ENCODE peak calls at places on chromosomes 5 and 9, in six cellular contexts. One of them, this sample, is unnamed.

GRCh38 chr5:142981886-142982820 is 212.0 kb downstream of the ARHGAP26 start:
- DNase-seq in activated effector memory CD4-positive, alpha-beta T cell treated with Interleukin-2 at 50 U/mL for 16 hours: no peak
- DNase-seq in activated T-helper 1 cell treated with anti-CD3 and anti-CD28 coated beads, Interleukin-2, amount 50 U/mL, for 16 hours: no peak
- DNase-seq in stimulated activated CD8-positive, alpha-beta memory T cell treated with anti-CD3 and anti-CD28 coated beads, Interleukin-15, amount 100 ng/mL, for 4 hours: no peak
- DNase-seq in dorsolateral prefrontal cortex: peak
- DNase-seq in bronchial epithelial cell: peak
- DNase-seq in this sample: no peak

GRCh38 chr5:170151105-170151831 is 45.6 kb downstream of the FOXI1 start:
- DNase-seq in bronchial epithelial cell: peak
- DNase-seq in activated T-helper 1 cell treated with anti-CD3 and anti-CD28 coated beads, Interleukin-2, amount 50 U/mL, for 16 hours: no peak
- DNase-seq in activated effector memory CD4-positive, alpha-beta T cell treated with Interleukin-2 at 50 U/mL for 16 hours: no peak
- DNase-seq in dorsolateral prefrontal cortex: no peak
- DNase-seq in stimulated activated CD8-positive, alpha-beta memory T cell treated with anti-CD3 and anti-CD28 coated beads, Interleukin-15, amount 100 ng/mL, for 4 hours: no peak
- DNase-seq in this sample: no peak

GRCh38 chr5:142881076-142881466 is 110.9 kb downstream of the ARHGAP26 start:
- DNase-seq in dorsolateral prefrontal cortex: no peak
- DNase-seq in stimulated activated CD8-positive, alpha-beta memory T cell treated with anti-CD3 and anti-CD28 coated beads, Interleukin-15, amount 100 ng/mL, for 4 hours: no peak
- DNase-seq in activated effector memory CD4-positive, alpha-beta T cell treated with Interleukin-2 at 50 U/mL for 16 hours: no peak
- DNase-seq in bronchial epithelial cell: no peak
- DNase-seq in activated T-helper 1 cell treated with anti-CD3 and anti-CD28 coated beads, Interleukin-2, amount 50 U/mL, for 16 hours: no peak
- DNase-seq in this sample: no peak

GRCh38 chr9:127281887-127282286 is 17.3 kb downstream of the GARNL3 start:
- DNase-seq in activated T-helper 1 cell treated with anti-CD3 and anti-CD28 coated beads, Interleukin-2, amount 50 U/mL, for 16 hours: no peak
- DNase-seq in activated effector memory CD4-positive, alpha-beta T cell treated with Interleukin-2 at 50 U/mL for 16 hours: no peak
- DNase-seq in bronchial epithelial cell: no peak
- DNase-seq in dorsolateral prefrontal cortex: no peak
- DNase-seq in stimulated activated CD8-positive, alpha-beta memory T cell treated with anti-CD3 and anti-CD28 coated beads, Interleukin-15, amount 100 ng/mL, for 4 hours: no peak
- DNase-seq in this sample: no peak

GRCh38 chr9:135905380-135906282 is 1.7 kb downstream of the CAMSAP1 start:
- DNase-seq in dorsolateral prefrontal cortex: no peak
- DNase-seq in activated effector memory CD4-positive, alpha-beta T cell treated with Interleukin-2 at 50 U/mL for 16 hours: peak
- DNase-seq in stimulated activated CD8-positive, alpha-beta memory T cell treated with anti-CD3 and anti-CD28 coated beads, Interleukin-15, amount 100 ng/mL, for 4 hours: peak
- DNase-seq in bronchial epithelial cell: peak
- DNase-seq in activated T-helper 1 cell treated with anti-CD3 and anti-CD28 coated beads, Interleukin-2, amount 50 U/mL, for 16 hours: no peak
- DNase-seq in this sample: peak

GRCh38 chr9:129720865-129721545 is 31.8 kb downstream of the PTGES start:
- DNase-seq in bronchial epithelial cell: no peak
- DNase-seq in activated effector memory CD4-positive, alpha-beta T cell treated with Interleukin-2 at 50 U/mL for 16 hours: no peak
- DNase-seq in dorsolateral prefrontal cortex: no peak
- DNase-seq in activated T-helper 1 cell treated with anti-CD3 and anti-CD28 coated beads, Interleukin-2, amount 50 U/mL, for 16 hours: no peak
- DNase-seq in stimulated activated CD8-positive, alpha-beta memory T cell treated with anti-CD3 and anti-CD28 coated beads, Interleukin-15, amount 100 ng/mL, for 4 hours: no peak
- DNase-seq in this sample: no peak

GRCh38 chr5:179143446-179143845 is 83.3 kb downstream of the ZNF354C start:
- DNase-seq in activated T-helper 1 cell treated with anti-CD3 and anti-CD28 coated beads, Interleukin-2, amount 50 U/mL, for 16 hours: no peak
- DNase-seq in dorsolateral prefrontal cortex: no peak
- DNase-seq in bronchial epithelial cell: no peak
- DNase-seq in activated effector memory CD4-positive, alpha-beta T cell treated with Interleukin-2 at 50 U/mL for 16 hours: no peak
- DNase-seq in stimulated activated CD8-positive, alpha-beta memory T cell treated with anti-CD3 and anti-CD28 coated beads, Interleukin-15, amount 100 ng/mL, for 4 hours: no peak
- DNase-seq in this sample: no peak

GRCh38 chr5:92519717-92520632 is 1061.0 kb downstream of the NR2F1-AS1 start:
- DNase-seq in stimulated activated CD8-positive, alpha-beta memory T cell treated with anti-CD3 and anti-CD28 coated beads, Interleukin-15, amount 100 ng/mL, for 4 hours: no peak
- DNase-seq in bronchial epithelial cell: no peak
- DNase-seq in activated T-helper 1 cell treated with anti-CD3 and anti-CD28 coated beads, Interleukin-2, amount 50 U/mL, for 16 hours: no peak
- DNase-seq in activated effector memory CD4-positive, alpha-beta T cell treated with Interleukin-2 at 50 U/mL for 16 hours: no peak
- DNase-seq in dorsolateral prefrontal cortex: no peak
- DNase-seq in this sample: no peak

GRCh38 chr9:125931211-125931610 is 184.0 kb downstream of the PBX3 start:
- DNase-seq in dorsolateral prefrontal cortex: no peak
- DNase-seq in activated T-helper 1 cell treated with anti-CD3 and anti-CD28 coated beads, Interleukin-2, amount 50 U/mL, for 16 hours: no peak
- DNase-seq in activated effector memory CD4-positive, alpha-beta T cell treated with Interleukin-2 at 50 U/mL for 16 hours: no peak
- DNase-seq in stimulated activated CD8-positive, alpha-beta memory T cell treated with anti-CD3 and anti-CD28 coated beads, Interleukin-15, amount 100 ng/mL, for 4 hours: no peak
- DNase-seq in bronchial epithelial cell: no peak
- DNase-seq in this sample: no peak

GRCh38 chr9:37574996-37575395 is 1.2 kb downstream of the FBXO10 start:
- DNase-seq in stimulated activated CD8-positive, alpha-beta memory T cell treated with anti-CD3 and anti-CD28 coated beads, Interleukin-15, amount 100 ng/mL, for 4 hours: no peak
- DNase-seq in activated effector memory CD4-positive, alpha-beta T cell treated with Interleukin-2 at 50 U/mL for 16 hours: no peak
- DNase-seq in dorsolateral prefrontal cortex: no peak
- DNase-seq in activated T-helper 1 cell treated with anti-CD3 and anti-CD28 coated beads, Interleukin-2, amount 50 U/mL, for 16 hours: no peak
- DNase-seq in bronchial epithelial cell: no peak
- DNase-seq in this sample: no peak

GRCh38 chr5:38832810-38833209 is 13.0 kb upstream of the OSMR start:
- DNase-seq in activated effector memory CD4-positive, alpha-beta T cell treated with Interleukin-2 at 50 U/mL for 16 hours: no peak
- DNase-seq in activated T-helper 1 cell treated with anti-CD3 and anti-CD28 coated beads, Interleukin-2, amount 50 U/mL, for 16 hours: no peak
- DNase-seq in bronchial epithelial cell: no peak
- DNase-seq in stimulated activated CD8-positive, alpha-beta memory T cell treated with anti-CD3 and anti-CD28 coated beads, Interleukin-15, amount 100 ng/mL, for 4 hours: no peak
- DNase-seq in dorsolateral prefrontal cortex: no peak
- DNase-seq in this sample: no peak

GRCh38 chr5:149448831-149449714 is 70.0 kb upstream of the IL17B start:
- DNase-seq in activated effector memory CD4-positive, alpha-beta T cell treated with Interleukin-2 at 50 U/mL for 16 hours: no peak
- DNase-seq in dorsolateral prefrontal cortex: no peak
- DNase-seq in bronchial epithelial cell: no peak
- DNase-seq in activated T-helper 1 cell treated with anti-CD3 and anti-CD28 coated beads, Interleukin-2, amount 50 U/mL, for 16 hours: no peak
- DNase-seq in stimulated activated CD8-positive, alpha-beta memory T cell treated with anti-CD3 and anti-CD28 coated beads, Interleukin-15, amount 100 ng/mL, for 4 hours: no peak
- DNase-seq in this sample: no peak

GRCh38 chr5:68740204-68740910 is 353.5 kb upstream of the SLC30A5 start:
- DNase-seq in activated T-helper 1 cell treated with anti-CD3 and anti-CD28 coated beads, Interleukin-2, amount 50 U/mL, for 16 hours: no peak
- DNase-seq in bronchial epithelial cell: no peak
- DNase-seq in stimulated activated CD8-positive, alpha-beta memory T cell treated with anti-CD3 and anti-CD28 coated beads, Interleukin-15, amount 100 ng/mL, for 4 hours: no peak
- DNase-seq in activated effector memory CD4-positive, alpha-beta T cell treated with Interleukin-2 at 50 U/mL for 16 hours: no peak
- DNase-seq in dorsolateral prefrontal cortex: no peak
- DNase-seq in this sample: no peak

GRCh38 chr5:124176692-124177091 is 569.7 kb downstream of the ZNF608 start:
- DNase-seq in bronchial epithelial cell: no peak
- DNase-seq in dorsolateral prefrontal cortex: no peak
- DNase-seq in activated effector memory CD4-positive, alpha-beta T cell treated with Interleukin-2 at 50 U/mL for 16 hours: no peak
- DNase-seq in activated T-helper 1 cell treated with anti-CD3 and anti-CD28 coated beads, Interleukin-2, amount 50 U/mL, for 16 hours: no peak
- DNase-seq in stimulated activated CD8-positive, alpha-beta memory T cell treated with anti-CD3 and anti-CD28 coated beads, Interleukin-15, amount 100 ng/mL, for 4 hours: no peak
- DNase-seq in this sample: no peak

GRCh38 chr5:61162832-61163567 is 732 bp upstream of the SMIM15 start:
- DNase-seq in activated effector memory CD4-positive, alpha-beta T cell treated with Interleukin-2 at 50 U/mL for 16 hours: no peak
- DNase-seq in stimulated activated CD8-positive, alpha-beta memory T cell treated with anti-CD3 and anti-CD28 coated beads, Interleukin-15, amount 100 ng/mL, for 4 hours: no peak
- DNase-seq in bronchial epithelial cell: peak
- DNase-seq in activated T-helper 1 cell treated with anti-CD3 and anti-CD28 coated beads, Interleukin-2, amount 50 U/mL, for 16 hours: no peak
- DNase-seq in dorsolateral prefrontal cortex: no peak
- DNase-seq in this sample: no peak

GRCh38 chr9:87519415-87519989 is 21.8 kb downstream of the DAPK1 start:
- DNase-seq in stimulated activated CD8-positive, alpha-beta memory T cell treated with anti-CD3 and anti-CD28 coated beads, Interleukin-15, amount 100 ng/mL, for 4 hours: no peak
- DNase-seq in bronchial epithelial cell: no peak
- DNase-seq in dorsolateral prefrontal cortex: no peak
- DNase-seq in activated effector memory CD4-positive, alpha-beta T cell treated with Interleukin-2 at 50 U/mL for 16 hours: no peak
- DNase-seq in activated T-helper 1 cell treated with anti-CD3 and anti-CD28 coated beads, Interleukin-2, amount 50 U/mL, for 16 hours: no peak
- DNase-seq in this sample: no peak

GRCh38 chr9:115328228-115328627 is 210.3 kb upstream of the TNC start:
- DNase-seq in stimulated activated CD8-positive, alpha-beta memory T cell treated with anti-CD3 and anti-CD28 coated beads, Interleukin-15, amount 100 ng/mL, for 4 hours: no peak
- DNase-seq in dorsolateral prefrontal cortex: no peak
- DNase-seq in bronchial epithelial cell: no peak
- DNase-seq in activated effector memory CD4-positive, alpha-beta T cell treated with Interleukin-2 at 50 U/mL for 16 hours: no peak
- DNase-seq in activated T-helper 1 cell treated with anti-CD3 and anti-CD28 coated beads, Interleukin-2, amount 50 U/mL, for 16 hours: no peak
- DNase-seq in this sample: no peak

GRCh38 chr5:22699319-22699718 is 153.8 kb downstream of the CDH12 start:
- DNase-seq in activated T-helper 1 cell treated with anti-CD3 and anti-CD28 coated beads, Interleukin-2, amount 50 U/mL, for 16 hours: no peak
- DNase-seq in stimulated activated CD8-positive, alpha-beta memory T cell treated with anti-CD3 and anti-CD28 coated beads, Interleukin-15, amount 100 ng/mL, for 4 hours: no peak
- DNase-seq in dorsolateral prefrontal cortex: no peak
- DNase-seq in bronchial epithelial cell: no peak
- DNase-seq in activated effector memory CD4-positive, alpha-beta T cell treated with Interleukin-2 at 50 U/mL for 16 hours: no peak
- DNase-seq in this sample: no peak

GRCh38 chr9:694499-695154 is 146.9 kb upstream of the DMRT1 start:
- DNase-seq in stimulated activated CD8-positive, alpha-beta memory T cell treated with anti-CD3 and anti-CD28 coated beads, Interleukin-15, amount 100 ng/mL, for 4 hours: no peak
- DNase-seq in activated effector memory CD4-positive, alpha-beta T cell treated with Interleukin-2 at 50 U/mL for 16 hours: no peak
- DNase-seq in activated T-helper 1 cell treated with anti-CD3 and anti-CD28 coated beads, Interleukin-2, amount 50 U/mL, for 16 hours: no peak
- DNase-seq in dorsolateral prefrontal cortex: peak
- DNase-seq in bronchial epithelial cell: peak
- DNase-seq in this sample: no peak

GRCh38 chr9:112905084-112905483 is 14.4 kb upstream of the SLC46A2 start:
- DNase-seq in activated T-helper 1 cell treated with anti-CD3 and anti-CD28 coated beads, Interleukin-2, amount 50 U/mL, for 16 hours: no peak
- DNase-seq in stimulated activated CD8-positive, alpha-beta memory T cell treated with anti-CD3 and anti-CD28 coated beads, Interleukin-15, amount 100 ng/mL, for 4 hours: no peak
- DNase-seq in dorsolateral prefrontal cortex: no peak
- DNase-seq in activated effector memory CD4-positive, alpha-beta T cell treated with Interleukin-2 at 50 U/mL for 16 hours: no peak
- DNase-seq in bronchial epithelial cell: no peak
- DNase-seq in this sample: no peak

GRCh38 chr5:75320341-75320740 is 16.7 kb upstream of the HMGCR start:
- DNase-seq in bronchial epithelial cell: no peak
- DNase-seq in stimulated activated CD8-positive, alpha-beta memory T cell treated with anti-CD3 and anti-CD28 coated beads, Interleukin-15, amount 100 ng/mL, for 4 hours: no peak
- DNase-seq in activated effector memory CD4-positive, alpha-beta T cell treated with Interleukin-2 at 50 U/mL for 16 hours: no peak
- DNase-seq in activated T-helper 1 cell treated with anti-CD3 and anti-CD28 coated beads, Interleukin-2, amount 50 U/mL, for 16 hours: no peak
- DNase-seq in dorsolateral prefrontal cortex: no peak
- DNase-seq in this sample: no peak

This sample was measured in stimulated activated CD4-positive, alpha-beta T cell treated with anti-CD3 and anti-CD28 coated beads, Interleukin-2, amount 100 ng/mL, for 24 hours.